ENCODE peak calls at places on chromosomes 13 and 19, in eight cellular contexts. V is ELR; I is thoracic aorta; J is stimulated activated CD4-positive, alpha-beta T cell treated with anti-CD3 and anti-CD28 coated beads, Interleukin-1b, Interleukin-23, amount 100 ng/mL, for 24 hours; L is HTR-8/SVneo; G is OCI-LY7; Y is stimulated activated naive CD4-positive, alpha-beta T cell treated with Interleukin-2 at 50 U/mL for 16 hours; N is neuronal stem cell. P is an unnamed sample.

GRCh38 chr19:29389495-29389894 is 136.3 kb upstream of the VSTM2B start:
- DNase-seq in V (no peak), I (no peak), L (no peak), G (no peak), N (no peak), J (no peak), Y (no peak), P (peak)

GRCh38 chr13:109348514-109349340 is 437.7 kb downstream of the IRS2 start:
- DNase-seq in N (no peak), L (no peak), J (no peak), G (no peak), I (no peak), V (peak), Y (no peak), P (no peak)

GRCh38 chr19:35973487-35973886 is 21.5 kb upstream of the SDHAF1 start:
- DNase-seq in L (no peak), Y (no peak), I (no peak), J (no peak), G (no peak), N (no peak), V (no peak), P (no peak)

GRCh38 chr13:100210966-100211710 is 122.2 kb downstream of the PCCA start:
- DNase-seq in G (no peak), L (no peak), I (no peak), Y (no peak), V (peak), J (no peak), N (no peak), P (no peak)

GRCh38 chr13:67259208-67259607 is 29.1 kb upstream of the PCDH9 start:
- DNase-seq in G (no peak), V (no peak), N (no peak), L (no peak), J (no peak), Y (no peak), I (no peak), P (no peak)

GRCh38 chr13:30819136-30819875 is 84.0 kb downstream of the ALOX5AP start:
- DNase-seq in Y (no peak), V (no peak), N (no peak), L (no peak), I (no peak), G (no peak), J (no peak), P (no peak)

GRCh38 chr19:18513868-18514267 is 8.0 kb downstream of the ELL start:
- DNase-seq in J (no peak), N (no peak), V (no peak), Y (no peak), I (no peak), L (no peak), G (no peak), P (no peak)

GRCh38 chr13:106299616-106300015 is 235.8 kb downstream of the EFNB2 start:
- DNase-seq in Y (no peak), N (no peak), L (no peak), I (no peak), V (no peak), J (no peak), G (no peak), P (no peak)

GRCh38 chr13:102443234-102443633 is 41.4 kb upstream of the FGF14 start:
- DNase-seq in J (no peak), N (no peak), G (no peak), V (no peak), L (no peak), I (no peak), Y (no peak), P (no peak)

GRCh38 chr13:95533545-95534135 is 18.9 kb upstream of the CLDN10 start:
- DNase-seq in N (no peak), V (no peak), J (no peak), Y (no peak), L (no peak), G (no peak), I (no peak), P (no peak)

GRCh38 chr19:579111-579841 is 6.9 kb downstream of the BSG start:
- DNase-seq in N (no peak), J (no peak), G (no peak), L (no peak), Y (no peak), I (no peak), V (no peak), P (no peak)

GRCh38 chr19:3969435-3970312 is 1.2 kb downstream of the DAPK3 start:
- DNase-seq in Y (no peak), V (peak), N (peak), I (no peak), J (no peak), L (no peak), G (no peak), P (peak)

GRCh38 chr13:33307820-33308219 is 22.3 kb upstream of the STARD13 start:
- DNase-seq in J (no peak), L (no peak), I (no peak), Y (no peak), V (no peak), N (no peak), G (no peak), P (no peak)

GRCh38 chr19:49468199-49468598 is 5.8 kb upstream of the FLT3LG start:
- DNase-seq in Y (no peak), N (no peak), L (no peak), V (no peak), I (no peak), J (no peak), G (no peak), P (no peak)

GRCh38 chr13:25764378-25764777 is 287.4 kb downstream of the SHISA2 start:
- DNase-seq in V (no peak), L (no peak), I (no peak), Y (no peak), G (no peak), N (no peak), J (no peak), P (no peak)

GRCh38 chr19:19257137-19257536 is 16.0 kb downstream of the TM6SF2 start:
- DNase-seq in J (no peak), Y (no peak), N (no peak), L (no peak), G (no peak), V (no peak), I (no peak), P (peak)

GRCh38 chr19:45173816-45174215 is 4.2 kb downstream of the TRAPPC6A start:
- DNase-seq in L (no peak), I (no peak), Y (no peak), N (no peak), J (no peak), V (peak), G (no peak), P (no peak)

GRCh38 chr13:36858285-36858684 is 39.3 kb downstream of the RFXAP start:
- DNase-seq in J (no peak), L (peak), I (no peak), Y (no peak), N (no peak), G (peak), V (peak), P (no peak)

GRCh38 chr19:41264581-41265375 is 606 bp downstream of the HNRNPUL1 start:
- DNase-seq in I (no peak), V (peak), Y (peak), G (peak), J (no peak), L (peak), N (no peak), P (peak)

GRCh38 chr19:44789943-44790467 is 12.3 kb downstream of the CBLC start:
- DNase-seq in J (no peak), Y (no peak), G (no peak), L (no peak), N (no peak), V (no peak), I (no peak), P (no peak)

GRCh38 chr19:8331263-8331840 is 10.1 kb downstream of the RPS28 start:
- DNase-seq in J (no peak), I (no peak), G (no peak), V (no peak), L (no peak), N (no peak), Y (no peak), P (no peak)

GRCh38 chr13:32538234-32538620 is 368 bp downstream of the N4BP2L2 start:
- DNase-seq in N (no peak), V (peak), J (peak), G (no peak), I (no peak), L (peak), Y (peak), P (no peak)

GRCh38 chr13:38674208-38674607 is 12.7 kb upstream of the FREM2 start:
- DNase-seq in V (no peak), I (no peak), Y (no peak), J (no peak), G (no peak), N (no peak), L (no peak), P (no peak)